ENCODE peak calls at places on chromosomes 4 and X, in seven cellular contexts. B is epithelial cell of esophagus, X is chondrocyte, G is B cell, V is nephron progenitor cell, Q is osteocyte, D is omental fat pad. S is an unnamed sample.

GRCh38 chr4:76023381-76023780 is at the start of gene CXCL10:
- DNase-seq in B (peak; percentile 48), X (no peak), G (peak; percentile 30), V (no peak), Q (no peak), D (no peak), S (no peak)

GRCh38 chr4:5619913-5620625 is 88.3 kb downstream of the EVC2 start:
- DNase-seq in B (peak; percentile 9), X (no peak), G (no peak), V (no peak), Q (no peak), D (no peak), S (no peak)

GRCh38 chr4:181650033-181650825 is 593.0 kb upstream of the TENM3 start:
- DNase-seq in B (no peak), X (no peak), G (no peak), V (no peak), Q (no peak), D (no peak), S (no peak)

GRCh38 chr4:81030061-81030616 is 369 bp upstream of the BMP3 start:
- DNase-seq in B (no peak), X (peak; percentile 47), G (peak; percentile 13), V (no peak), Q (no peak), D (no peak), S (no peak)

GRCh38 chrX:135480076-135480475 is 40.4 kb upstream of the INTS6L start:
- DNase-seq in B (no peak), X (no peak), G (no peak), V (no peak), Q (no peak), D (no peak), S (no peak)

GRCh38 chrX:54359408-54359807 is 1.6 kb upstream of the WNK3 start:
- DNase-seq in B (no peak), X (no peak), G (no peak), V (no peak), Q (no peak), D (no peak), S (no peak)

GRCh38 chr4:118969359-118969758 is 80.7 kb downstream of the SYNPO2 start:
- DNase-seq in B (peak; percentile 65), X (no peak), G (no peak), V (peak; percentile 13), Q (no peak), D (no peak), S (no peak)

GRCh38 chrX:20271730-20272129 is 5.0 kb upstream of the RPS6KA3 start:
- DNase-seq in B (peak; percentile 72), X (no peak), G (no peak), V (no peak), Q (no peak), D (no peak), S (no peak)

GRCh38 chr4:123110147-123110546 is 187.8 kb upstream of the NUDT6 start:
- DNase-seq in B (no peak), X (no peak), G (no peak), V (no peak), Q (no peak), D (no peak), S (no peak)

GRCh38 chrX:117458243-117458968 is 658.2 kb downstream of the KLHL13 start:
- DNase-seq in B (no peak), X (peak; percentile 56), G (no peak), V (no peak), Q (no peak), D (no peak), S (no peak)

GRCh38 chr4:142373610-142374009 is 472.5 kb downstream of the INPP4B start:
- DNase-seq in B (peak; percentile 27), X (no peak), G (no peak), V (no peak), Q (no peak), D (no peak), S (no peak)

GRCh38 chrX:151184705-151185104 is 8.3 kb downstream of the GPR50 start:
- DNase-seq in B (no peak), X (no peak), G (no peak), V (no peak), Q (no peak), D (no peak), S (no peak)

GRCh38 chrX:22097295-22097694 is 65.2 kb downstream of the PHEX start:
- DNase-seq in B (peak; percentile 43), X (no peak), G (no peak), V (no peak), Q (no peak), D (no peak), S (no peak)

GRCh38 chrX:148580016-148580415 is 79.6 kb downstream of the AFF2 start:
- DNase-seq in B (no peak), X (no peak), G (no peak), V (no peak), Q (no peak), D (no peak), S (no peak)

GRCh38 chr4:109016200-109016599 is 253.3 kb upstream of the ETNPPL start:
- DNase-seq in B (no peak), X (no peak), G (no peak), V (no peak), Q (no peak), D (no peak), S (no peak)

GRCh38 chrX:1430451-1430850 is 22.3 kb downstream of the ASMTL start:
- DNase-seq in B (no peak), X (peak; percentile 30), G (no peak), V (no peak), Q (no peak), D (no peak), S (no peak)

GRCh38 chr4:109803924-109804571 is 2.2 kb upstream of the CFI start:
- DNase-seq in B (peak; percentile 62), X (no peak), G (peak; percentile 48), V (no peak), Q (no peak), D (no peak), S (peak; percentile 37)

GRCh38 chr4:149291463-149291862 is 524.2 kb downstream of the IQCM start:
- DNase-seq in B (peak; percentile 6), X (no peak), G (no peak), V (no peak), Q (no peak), D (no peak), S (no peak)

GRCh38 chr4:47531241-47531953 is 46.3 kb downstream of the ATP10D start:
- DNase-seq in B (peak; percentile 88), X (no peak), G (peak; percentile 41), V (no peak), Q (no peak), D (no peak), S (peak; percentile 30)

GRCh38 chr4:5752803-5753184 is 41.8 kb downstream of the EVC start:
- DNase-seq in B (no peak), X (no peak), G (no peak), V (peak; percentile 13), Q (no peak), D (no peak), S (no peak)

GRCh38 chr4:146105464-146105863 is 70.1 kb upstream of the LSM6 start:
- DNase-seq in B (peak; percentile 2), X (no peak), G (no peak), V (no peak), Q (no peak), D (no peak), S (no peak)

DNA sequence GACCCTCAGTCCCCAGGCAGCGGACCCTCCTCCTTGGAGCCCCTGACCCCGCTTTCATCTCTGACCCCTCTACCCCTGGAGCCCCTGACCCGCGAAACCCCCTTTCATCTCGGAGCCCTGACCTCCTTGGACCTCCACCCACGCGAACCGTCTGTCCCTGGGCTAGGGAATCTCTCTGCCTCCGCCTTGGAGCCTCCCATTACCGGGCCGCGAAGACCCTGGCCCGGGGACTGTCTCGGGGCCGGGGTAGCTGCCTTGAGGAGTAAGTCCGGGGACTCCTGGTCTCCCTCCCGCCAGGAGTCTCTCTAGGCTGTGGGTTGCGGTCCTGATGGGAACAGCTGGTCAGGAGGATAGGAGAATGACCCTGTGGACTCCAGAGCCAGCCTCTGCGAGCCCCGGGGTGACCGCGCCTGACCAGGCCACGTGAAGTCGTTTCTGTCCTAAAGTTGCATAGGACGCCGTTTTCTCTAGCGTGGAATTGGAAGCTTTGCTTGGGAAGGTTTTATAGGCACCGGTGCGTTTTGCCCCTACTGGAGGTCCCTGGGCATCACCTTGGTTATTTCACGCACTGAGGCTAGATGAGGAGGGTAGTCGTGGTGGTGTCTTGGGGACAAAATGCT is 824 bp downstream of the TBC1D14 start:
- DNase-seq in B (no peak), X (no peak), G (peak; percentile 30), V (peak; percentile 35), Q (no peak), D (no peak), S (no peak)
- TF ChIP-seq CTCF in B (peak; percentile 44), X (peak; percentile 52), G (no peak), V (peak; percentile 16), Q (no peak), D (no peak), S (no peak)

GRCh38 chr4:105140684-105141490 is 5.8 kb upstream of the TET2 start:
- DNase-seq in B (peak; percentile 53), X (no peak), G (peak; percentile 69), V (peak; percentile 21), Q (no peak), D (no peak), S (peak; percentile 31)
- TF ChIP-seq CTCF in B (peak; percentile 48), X (peak; percentile 90), G (peak; percentile 79), V (peak; percentile 62), Q (peak; percentile 82), D (no peak), S (peak; percentile 29)

DNA sequence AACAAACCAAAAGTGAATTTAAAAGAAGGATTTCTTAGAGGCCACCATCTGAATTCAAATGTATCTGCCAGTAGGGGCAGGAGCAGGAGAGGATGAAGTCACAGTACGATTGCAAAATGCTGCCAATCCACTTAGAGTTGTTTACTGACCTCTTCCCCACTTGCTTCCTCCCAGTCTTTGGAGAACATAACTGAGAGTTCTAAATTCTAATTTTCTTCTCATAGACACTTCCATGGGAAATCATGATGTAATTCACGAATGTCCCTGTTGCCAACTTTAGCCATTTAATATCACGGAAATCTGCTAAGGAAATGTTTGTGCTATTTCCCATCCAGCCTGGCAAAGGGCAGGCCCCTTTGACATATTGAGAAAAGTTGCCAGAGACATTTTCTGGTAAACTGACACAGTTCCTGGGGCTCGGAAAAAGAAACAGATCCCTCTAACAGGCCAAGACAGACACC is 33.6 kb upstream of the NOCT start:
- DNase-seq in B (peak; percentile 70), X (no peak), G (no peak), V (no peak), Q (no peak), D (no peak), S (no peak)
- TF ChIP-seq CTCF in B (peak; percentile 43), X (peak; percentile 27), G (no peak), V (no peak), Q (peak; percentile 13), D (no peak), S (no peak)

GRCh38 chr4:139658185-139658584 is 7.4 kb upstream of the MGST2 start:
- DNase-seq in B (peak; percentile 56), X (no peak), G (no peak), V (no peak), Q (no peak), D (no peak), S (no peak)

GRCh38 chr4:139654516-139654915 is 11.1 kb upstream of the MGST2 start:
- DNase-seq in B (no peak), X (no peak), G (no peak), V (no peak), Q (no peak), D (no peak), S (no peak)

GRCh38 chr4:139651282-139652194 is 14.1 kb upstream of the MGST2 start:
- DNase-seq in B (peak; percentile 84), X (no peak), G (peak; percentile 83), V (peak; percentile 80), Q (peak; percentile 88), D (peak; percentile 51), S (peak; percentile 62)

GRCh38 chr4:139656614-139657486 is 8.8 kb upstream of the MGST2 start:
- DNase-seq in B (peak; percentile 83), X (no peak), G (peak; percentile 66), V (peak; percentile 62), Q (peak; percentile 86), D (no peak), S (peak; percentile 47)

GRCh38 chr4:139655116-139655515 is 10.5 kb upstream of the MGST2 start:
- DNase-seq in B (peak; percentile 80), X (no peak), G (peak; percentile 29), V (no peak), Q (no peak), D (no peak), S (no peak)
- TF ChIP-seq CTCF in B (peak; percentile 73), X (peak; percentile 73), G (no peak), V (peak; percentile 30), Q (peak; percentile 50), D (no peak), S (no peak)

S was measured in GM20000.